ENCODE peak calls at places on chromosomes 12 and 14, in six cellular contexts. S is Peyer's patch, P is dorsolateral prefrontal cortex, Q is HCT116, X is adrenal gland, R is K562. W is an unnamed sample.

GRCh38 chr12:50533203-50533584 is 28.4 kb downstream of the DIP2B start:
- DNase-seq in S (no peak), P (no peak), Q (no peak), X (no peak), R (peak; percentile 46), W (no peak)

GRCh38 chr14:105026789-105027563 is 6.1 kb upstream of the CDCA4 start:
- DNase-seq in S (no peak), P (no peak), Q (peak; percentile 37), X (no peak), R (peak; percentile 37), W (no peak)

GRCh38 chr14:49479432-49479831 is 106.7 kb downstream of the RPS29 start:
- DNase-seq in S (no peak), P (no peak), Q (no peak), X (no peak), R (no peak), W (no peak)

GRCh38 chr14:53180272-53181221 is 27.4 kb upstream of the DDHD1 start:
- DNase-seq in S (no peak), P (no peak), Q (peak; percentile 76), X (no peak), R (peak; percentile 14), W (no peak)

GRCh38 chr14:29671034-29671433 is 256.6 kb downstream of the PRKD1 start:
- DNase-seq in S (no peak), P (no peak), Q (no peak), X (no peak), R (no peak), W (no peak)

GRCh38 chr14:34857689-34858449 is 17.3 kb downstream of the BAZ1A start:
- DNase-seq in S (no peak), P (no peak), Q (no peak), X (no peak), R (no peak), W (no peak)

GRCh38 chr14:64444984-64445845 is 20.1 kb upstream of the AKAP5 start:
- DNase-seq in S (peak; percentile 61), P (no peak), Q (no peak), X (peak; percentile 76), R (no peak), W (no peak)

GRCh38 chr12:112183141-112183581 is 57.8 kb downstream of the TRAFD1 start:
- DNase-seq in S (no peak), P (no peak), Q (no peak), X (no peak), R (peak; percentile 50), W (no peak)

GRCh38 chr12:116879509-116880212 is 1.6 kb downstream of the HRK start:
- DNase-seq in S (no peak), P (no peak), Q (no peak), X (no peak), R (no peak), W (no peak)

GRCh38 chr12:132117558-132117875 is 26.6 kb downstream of the DDX51 start:
- DNase-seq in S (no peak), P (no peak), Q (peak; percentile 12), X (peak; percentile 37), R (peak; percentile 59), W (no peak)

GRCh38 chr14:75252254-75252837 is 26.3 kb upstream of the FOS start:
- DNase-seq in S (no peak), P (no peak), Q (no peak), X (no peak), R (no peak), W (no peak)

GRCh38 chr12:111597731-111598636 is 1.1 kb downstream of the ATXN2 start:
- DNase-seq in S (peak; percentile 31), P (peak; percentile 52), Q (no peak), X (peak; percentile 68), R (peak; percentile 75), W (no peak)

GRCh38 chr12:121576851-121577391 is 3.9 kb downstream of the KDM2B start:
- DNase-seq in S (no peak), P (no peak), Q (no peak), X (no peak), R (no peak), W (no peak)

GRCh38 chr14:72104011-72104613 is 171.9 kb downstream of the RGS6 start:
- DNase-seq in S (no peak), P (no peak), Q (peak; percentile 3), X (no peak), R (peak; percentile 38), W (no peak)

GRCh38 chr12:96585977-96586376 is 96.6 kb downstream of the CFAP54 start:
- DNase-seq in S (no peak), P (no peak), Q (no peak), X (no peak), R (no peak), W (no peak)

GRCh38 chr12:108297424-108297823 is 41.7 kb downstream of the CMKLR1 start:
- DNase-seq in S (no peak), P (no peak), Q (no peak), X (no peak), R (no peak), W (no peak)

GRCh38 chr12:52333321-52333720 is 12.1 kb upstream of the KRT83 start:
- DNase-seq in S (no peak), P (no peak), Q (no peak), X (no peak), R (no peak), W (no peak)

GRCh38 chr14:96194262-96194656 is 10.4 kb upstream of the BDKRB2 start:
- DNase-seq in S (no peak), P (no peak), Q (no peak), X (no peak), R (no peak), W (no peak)

GRCh38 chr14:96192049-96192448 is 12.6 kb upstream of the BDKRB2 start:
- DNase-seq in S (no peak), P (no peak), Q (no peak), X (no peak), R (no peak), W (no peak)

GRCh38 chr14:96192975-96193805 is 11.4 kb upstream of the BDKRB2 start:
- DNase-seq in S (no peak), P (no peak), Q (no peak), X (peak; percentile 60), R (no peak), W (no peak)

GRCh38 chr14:96189288-96189711 is 15.3 kb upstream of the BDKRB2 start:
- DNase-seq in S (no peak), P (no peak), Q (no peak), X (no peak), R (no peak), W (no peak)

DNA sequence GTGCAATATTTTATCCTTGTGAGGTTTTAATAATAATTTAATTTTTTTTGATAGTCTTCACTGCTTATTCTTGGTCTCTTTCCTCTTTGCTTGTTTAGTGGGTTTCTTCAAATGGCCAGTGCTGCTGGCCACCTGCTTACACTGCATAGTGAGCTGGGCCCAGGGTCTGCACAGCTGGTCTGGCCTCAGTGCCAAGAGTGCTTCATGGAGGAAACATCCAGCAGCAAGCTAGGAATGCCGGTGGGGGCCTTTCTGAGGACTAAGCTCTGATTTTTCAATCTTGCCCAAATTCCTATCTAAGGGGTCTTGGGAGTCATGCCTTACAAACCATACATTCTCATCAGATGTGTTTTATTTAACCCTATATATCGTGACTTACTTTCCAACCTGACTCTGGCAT is 13.3 kb upstream of the BDKRB2 start:
- DNase-seq in S (no peak), P (no peak), Q (no peak), X (no peak), R (no peak), W (no peak)
- H3K27ac ChIP-seq in S (no peak overlapping the region), P (no peak overlapping the region), Q (no peak overlapping the region), X (no peak overlapping the region), R (no peak overlapping the region), W (no peak overlapping the region)

GRCh38 chr12:128820723-128821432 is 2.9 kb downstream of the SLC15A4 start:
- DNase-seq in S (peak; percentile 88), P (no peak), Q (no peak), X (peak; percentile 74), R (no peak), W (no peak)
- H3K4me3 ChIP-seq in S (no peak overlapping the region), P (no peak overlapping the region), Q (no peak overlapping the region), X (no peak overlapping the region), R (no peak overlapping the region), W (no peak overlapping the region)

DNA sequence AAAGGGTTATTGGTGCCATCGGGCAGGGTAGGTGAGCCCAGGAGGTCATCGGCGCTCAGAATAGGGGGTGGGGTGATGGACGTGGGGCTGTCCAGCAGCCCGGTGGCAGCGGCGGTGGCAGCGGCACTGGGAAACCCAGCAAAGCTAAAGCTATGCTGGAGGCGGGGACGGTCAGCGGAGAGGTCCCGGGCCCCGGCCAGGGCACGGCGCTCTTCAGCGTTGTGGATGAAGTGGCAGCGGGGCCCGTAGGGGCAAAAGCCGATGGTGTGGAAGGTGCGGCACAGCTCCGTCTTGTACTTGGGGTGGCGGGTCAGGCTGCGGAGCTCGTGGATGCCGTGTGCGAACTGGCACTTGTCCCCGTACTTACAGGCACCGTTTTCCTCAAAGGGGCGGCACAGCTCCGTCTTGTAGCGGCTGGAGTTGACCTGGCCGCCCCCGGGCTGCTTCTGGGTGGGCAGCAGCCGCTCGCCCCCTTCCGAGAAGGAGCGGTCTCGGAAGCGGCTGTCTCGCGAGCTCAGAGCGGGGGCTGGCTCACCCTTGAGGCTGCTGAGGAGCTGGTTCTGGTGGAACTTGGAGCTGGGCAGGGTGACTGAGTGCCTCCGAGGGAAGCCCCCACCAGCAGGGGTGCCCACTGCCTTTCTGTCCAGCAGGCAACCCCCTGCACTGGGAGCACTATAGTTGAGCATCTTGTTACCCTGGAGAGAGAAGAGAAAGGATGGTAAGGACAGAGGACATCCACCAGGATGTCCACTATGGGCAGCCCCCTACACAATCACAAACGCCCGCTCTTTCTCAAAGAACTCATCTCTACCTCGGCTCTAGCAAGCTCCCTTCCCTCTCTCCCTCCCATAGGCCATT is 2.8 kb downstream of the ZFP36L1 start:
- DNase-seq in S (peak; percentile 26), P (no peak), Q (no peak), X (peak; percentile 68), R (no peak), W (no peak)
- H3K27ac ChIP-seq in S (peak overlapping the region; percentile 100), P (peak overlapping the region; percentile 98), Q (peak overlapping the region; percentile 99), X (peak overlapping the region; percentile 46), R (no peak overlapping the region), W (peak overlapping the region; percentile 100)

GRCh38 chr12:110038741-110039084 is 9.6 kb downstream of the C12orf76 start:
- DNase-seq in S (no peak), P (no peak), Q (no peak), X (no peak), R (no peak), W (no peak)
- H3K4me3 ChIP-seq in S (no peak overlapping the region), P (no peak overlapping the region), Q (no peak overlapping the region), X (no peak overlapping the region), R (no peak overlapping the region), W (peak overlapping the region; percentile 17)

DNA sequence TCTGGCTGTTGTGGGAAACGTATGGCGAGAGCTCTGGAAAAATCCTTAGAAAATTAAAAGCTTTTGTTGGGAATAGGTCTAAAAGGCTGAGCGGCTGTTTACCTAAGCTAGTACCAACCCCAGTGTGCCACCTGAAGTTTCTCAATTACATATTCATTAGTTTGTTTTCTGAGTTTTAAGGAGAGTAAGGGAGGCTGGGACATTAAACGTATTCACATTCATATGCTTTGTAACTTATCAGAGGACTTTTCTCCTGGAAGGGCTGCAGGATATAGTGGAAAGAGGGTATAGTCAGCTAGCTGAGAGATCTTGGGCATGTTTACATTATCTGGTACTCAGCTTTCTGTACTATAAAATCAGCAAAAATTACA is 1.5 kb upstream of the PAWR start:
- DNase-seq in S (no peak), P (no peak), Q (no peak), X (no peak), R (no peak), W (no peak)
- H3K27ac ChIP-seq in S (peak overlapping the region; percentile 92), P (peak overlapping the region; percentile 3), Q (peak overlapping the region; percentile 96), X (peak overlapping the region; percentile 76), R (no peak overlapping the region), W (peak overlapping the region; percentile 93)

GRCh38 chr12:10405294-10405693 is 4.3 kb downstream of the KLRC4 start:
- DNase-seq in S (no peak), P (no peak), Q (no peak), X (no peak), R (no peak), W (no peak)
- H3K4me3 ChIP-seq in S (no peak overlapping the region), P (no peak overlapping the region), Q (no peak overlapping the region), X (no peak overlapping the region), R (no peak overlapping the region), W (no peak overlapping the region)

GRCh38 chr14:102786758-102787157 is 9.5 kb downstream of the TRAF3 start:
- DNase-seq in S (no peak), P (no peak), Q (no peak), X (no peak), R (no peak), W (no peak)
- H3K27ac ChIP-seq in S (no peak overlapping the region), P (no peak overlapping the region), Q (no peak overlapping the region), X (no peak overlapping the region), R (no peak overlapping the region), W (no peak overlapping the region)